ENCODE peak calls at places on chromosomes 2 and 18, in ten cellular contexts. A is SW480, D is foreskin melanocyte, F is BE2C, K is HTR-8/SVneo, E is GM23248, T is adrenal gland, O is uterus, S is AG20443, M is hippocampal formation. V is an unnamed sample.

GRCh38 chr2:128834853-128835252 is 516.2 kb upstream of the HS6ST1 start:
- DNase-seq in K (no peak), F (no peak), M (no peak), E (no peak), A (no peak), S (no peak), T (no peak), D (no peak), O (no peak), V (no peak)

GRCh38 chr18:55779711-55780590 is 192.0 kb upstream of the TCF4 start:
- DNase-seq in E (peak), K (no peak), M (peak), S (peak), D (no peak), T (peak), O (peak), F (peak), A (no peak), V (no peak)

GRCh38 chr2:134446431-134447091 is 192.7 kb downstream of the MGAT5 start:
- DNase-seq in T (peak), O (no peak), D (no peak), K (peak), S (peak), A (no peak), F (no peak), E (peak), M (peak), V (no peak)

GRCh38 chr18:59994357-59994756 is 94.6 kb downstream of the PMAIP1 start:
- DNase-seq in O (no peak), A (peak), D (no peak), T (no peak), S (no peak), E (peak), K (no peak), F (peak), M (no peak), V (peak)

GRCh38 chr2:206274434-206275273 is at the start of gene ZDBF2:
- DNase-seq in M (no peak), A (peak), K (peak), S (peak), T (peak), D (peak), F (peak), O (peak), E (peak), V (peak)

GRCh38 chr2:186891219-186891621 is 42.2 kb upstream of the ZSWIM2 start:
- DNase-seq in M (no peak), T (no peak), D (no peak), A (no peak), E (peak), F (peak), K (no peak), S (no peak), O (peak), V (no peak)

GRCh38 chr2:75098856-75099255 is 100.5 kb downstream of the TACR1 start:
- DNase-seq in K (peak), A (peak), S (peak), F (peak), E (peak), T (no peak), D (peak), O (no peak), M (no peak), V (peak)

GRCh38 chr2:201223089-201224073 is 37.0 kb upstream of the CASP8 start:
- DNase-seq in S (no peak), A (no peak), F (no peak), K (no peak), E (no peak), O (no peak), T (no peak), D (no peak), M (no peak), V (no peak)

GRCh38 chr2:162149940-162150339 is 2.1 kb downstream of the GCG start:
- DNase-seq in S (no peak), D (no peak), T (no peak), E (no peak), K (no peak), F (no peak), O (no peak), M (no peak), A (no peak), V (no peak)

GRCh38 chr18:32801236-32801635 is 28.4 kb upstream of the KLHL14 start:
- DNase-seq in M (no peak), E (no peak), D (no peak), O (no peak), T (no peak), K (no peak), S (no peak), F (no peak), A (no peak), V (no peak)

GRCh38 chr2:196336206-196336605 is 164.8 kb upstream of the STK17B start:
- DNase-seq in A (no peak), E (no peak), D (no peak), O (no peak), T (no peak), F (no peak), K (no peak), M (no peak), S (no peak), V (no peak)

GRCh38 chr2:240968731-240969624 is 29.4 kb upstream of the SNED1 start:
- DNase-seq in A (no peak), K (no peak), T (peak), E (no peak), S (no peak), M (no peak), F (peak), O (peak), D (no peak), V (no peak)

GRCh38 chr2:241772063-241772499 is 4.5 kb upstream of the GAL3ST2 start:
- DNase-seq in S (no peak), T (no peak), F (no peak), O (no peak), E (no peak), M (no peak), K (no peak), D (no peak), A (peak), V (no peak)

GRCh38 chr18:13526519-13526918 is 199.8 kb downstream of the FAM210A start:
- DNase-seq in S (no peak), O (no peak), F (no peak), T (no peak), K (no peak), M (no peak), A (no peak), E (no peak), D (no peak), V (no peak)

GRCh38 chr2:190119948-190120347 is 57.4 kb upstream of the MSTN start:
- DNase-seq in F (no peak), O (no peak), A (no peak), M (no peak), T (no peak), D (no peak), K (no peak), E (peak), S (no peak), V (no peak)

GRCh38 chr18:21203842-21204241 is 38.2 kb upstream of the GREB1L start:
- DNase-seq in D (no peak), M (no peak), E (no peak), S (no peak), F (no peak), O (no peak), A (no peak), K (no peak), T (no peak), V (no peak)

GRCh38 chr2:44044281-44044720 is 48.5 kb upstream of the LRPPRC start:
- DNase-seq in F (peak), M (peak), O (peak), T (peak), E (peak), K (peak), A (peak), D (peak), S (peak), V (peak)

GRCh38 chr2:45856391-45857055 is 205.0 kb downstream of the PRKCE start:
- DNase-seq in E (no peak), M (no peak), D (peak), S (no peak), O (no peak), A (no peak), T (no peak), K (no peak), F (no peak), V (no peak)

GRCh38 chr2:16767789-16768188 is 102.2 kb upstream of the CYRIA start:
- DNase-seq in D (no peak), M (no peak), E (no peak), S (no peak), A (no peak), K (no peak), T (no peak), F (no peak), O (no peak), V (no peak)

GRCh38 chr18:74342416-74343043 is 26.9 kb downstream of the C18orf63 start:
- DNase-seq in E (peak), T (no peak), O (peak), F (peak), K (no peak), M (peak), A (peak), D (peak), S (peak), V (peak)

GRCh38 chr2:51628953-51629352 is 597.0 kb upstream of the NRXN1 start:
- DNase-seq in A (no peak), D (no peak), T (no peak), O (no peak), S (no peak), F (no peak), K (no peak), M (no peak), E (no peak), V (no peak)

GRCh38 chr2:241620419-241620769 is 16.6 kb downstream of the THAP4 start:
- DNase-seq in D (no peak), S (no peak), A (no peak), K (no peak), F (no peak), E (peak), M (no peak), T (no peak), O (no peak), V (no peak)

GRCh38 chr2:36172828-36173227 is 182.8 kb upstream of the CRIM1 start:
- DNase-seq in O (no peak), K (no peak), F (no peak), S (no peak), A (no peak), D (peak), E (no peak), M (no peak), T (no peak), V (no peak)

GRCh38 chr18:63107931-63108330 is 211.6 kb downstream of the BCL2 start:
- DNase-seq in M (no peak), S (no peak), A (no peak), O (no peak), T (no peak), E (no peak), K (no peak), D (no peak), F (no peak), V (no peak)

GRCh38 chr2:157032019-157032418 is 225.5 kb upstream of the GALNT5 start:
- DNase-seq in K (peak), E (peak), F (no peak), O (no peak), D (peak), M (no peak), S (peak), T (no peak), A (no peak), V (peak)

GRCh38 chr18:57062841-57063240 is 84.0 kb upstream of the BOD1L2 start:
- DNase-seq in A (no peak), S (no peak), M (no peak), E (no peak), F (no peak), T (no peak), K (no peak), D (no peak), O (no peak), V (no peak)

GRCh38 chr2:234031207-234031606 is 19.3 kb upstream of the SPP2 start:
- DNase-seq in E (peak), F (no peak), T (no peak), D (no peak), O (no peak), M (no peak), S (no peak), K (no peak), A (no peak), V (no peak)

GRCh38 chr2:224025874-224026273 is 13.2 kb downstream of the SERPINE2 start:
- DNase-seq in O (no peak), E (no peak), K (no peak), M (no peak), F (no peak), D (no peak), A (peak), T (no peak), S (no peak), V (no peak)

GRCh38 chr2:129879614-129880180 is 99.8 kb upstream of the RAB6C start:
- DNase-seq in E (no peak), A (no peak), S (no peak), K (no peak), M (no peak), T (peak), O (no peak), D (no peak), F (no peak), V (no peak)

GRCh38 chr2:206804326-206804725 is 38.9 kb downstream of the FASTKD2 start:
- DNase-seq in D (no peak), K (no peak), F (no peak), O (no peak), M (no peak), A (no peak), S (peak), E (peak), T (no peak), V (no peak)

GRCh38 chr2:210072922-210073509 is 70.6 kb downstream of the RPE start:
- DNase-seq in M (peak), S (peak), E (peak), D (peak), T (no peak), F (peak), K (peak), O (no peak), A (peak), V (peak)

GRCh38 chr2:25249785-25250184 is 81.4 kb upstream of the POMC start:
- DNase-seq in E (no peak), T (no peak), F (no peak), D (no peak), M (no peak), S (no peak), K (no peak), A (no peak), O (no peak), V (no peak)

GRCh38 chr2:127624321-127625145 is 21.4 kb upstream of the GPR17 start:
- DNase-seq in T (no peak), A (no peak), M (no peak), O (no peak), D (no peak), E (no peak), F (peak), K (no peak), S (no peak), V (no peak)

GRCh38 chr2:106267997-106268396 is 73.9 kb upstream of the UXS1 start:
- DNase-seq in K (no peak), S (no peak), F (no peak), O (no peak), E (no peak), A (no peak), M (no peak), T (no peak), D (no peak), V (no peak)

GRCh38 chr2:127003028-127003800 is 103.7 kb downstream of the BIN1 start:
- DNase-seq in F (no peak), K (no peak), D (no peak), S (no peak), M (peak), A (no peak), O (no peak), T (no peak), E (no peak), V (no peak)

GRCh38 chr2:226514895-226515294 is 284.7 kb downstream of the IRS1 start:
- DNase-seq in O (no peak), D (no peak), K (peak), M (no peak), F (no peak), S (no peak), E (peak), A (peak), T (no peak), V (no peak)

GRCh38 chr2:162509288-162509968 is 165.5 kb downstream of the GCA start:
- DNase-seq in A (no peak), O (no peak), M (no peak), D (no peak), K (no peak), E (no peak), T (no peak), F (no peak), S (no peak), V (no peak)